ENCODE peak calls at places on chromosomes 11 and 22, in eight cellular contexts. One of them, this sample, is unnamed.
A peak's percentile ranks its signal among the peaks of the same experiment; 100 is the strongest.

GRCh38 chr11:123020968-123021367 is 39.3 kb upstream of the BSX start:
- DNase-seq in HCT116: peak; percentile 33
- DNase-seq in SK-N-MC: peak; percentile 8
- DNase-seq in K562: peak; percentile 45
- DNase-seq in GM23338: peak; percentile 88
- DNase-seq in HepG2: peak; percentile 43
- DNase-seq in GM12878: no peak
- DNase-seq in H1: no peak
- DNase-seq in this sample: peak; percentile 32

GRCh38 chr11:5992150-5992549 is 5.4 kb upstream of the OR52L1 start:
- DNase-seq in GM12878: no peak
- DNase-seq in SK-N-MC: no peak
- DNase-seq in GM23338: no peak
- DNase-seq in H1: no peak
- DNase-seq in K562: no peak
- DNase-seq in HCT116: no peak
- DNase-seq in HepG2: no peak
- DNase-seq in this sample: no peak

GRCh38 chr11:65204646-65205601 is 23.2 kb downstream of the CAPN1 start:
- DNase-seq in GM23338: peak; percentile 88
- DNase-seq in K562: peak; percentile 85
- DNase-seq in SK-N-MC: peak; percentile 3
- DNase-seq in HepG2: peak; percentile 37
- DNase-seq in H1: no peak
- DNase-seq in HCT116: no peak
- DNase-seq in GM12878: no peak
- DNase-seq in this sample: peak; percentile 40

GRCh38 chr11:17864478-17864941 is 129.9 kb downstream of the KCNC1 start:
- DNase-seq in GM23338: peak; percentile 77
- DNase-seq in SK-N-MC: no peak
- DNase-seq in K562: peak; percentile 23
- DNase-seq in H1: no peak
- DNase-seq in GM12878: no peak
- DNase-seq in HepG2: no peak
- DNase-seq in HCT116: no peak
- DNase-seq in this sample: peak; percentile 1

GRCh38 chr11:15972838-15973237 is 383.5 kb downstream of the SOX6 start:
- DNase-seq in K562: no peak
- DNase-seq in GM12878: no peak
- DNase-seq in H1: no peak
- DNase-seq in GM23338: peak; percentile 62
- DNase-seq in HepG2: no peak
- DNase-seq in HCT116: no peak
- DNase-seq in SK-N-MC: no peak
- DNase-seq in this sample: no peak

GRCh38 chr11:2701898-2702434 is 2.2 kb upstream of the KCNQ1OT1 start:
- DNase-seq in SK-N-MC: no peak
- DNase-seq in H1: no peak
- DNase-seq in K562: no peak
- DNase-seq in HepG2: no peak
- DNase-seq in GM12878: no peak
- DNase-seq in HCT116: no peak
- DNase-seq in GM23338: no peak
- DNase-seq in this sample: no peak

GRCh38 chr11:626475-627272 is at the start of gene SCT:
- DNase-seq in H1: no peak
- DNase-seq in GM12878: no peak
- DNase-seq in K562: no peak
- DNase-seq in SK-N-MC: no peak
- DNase-seq in HCT116: no peak
- DNase-seq in GM23338: no peak
- DNase-seq in HepG2: no peak
- DNase-seq in this sample: no peak

GRCh38 chr11:126646701-126647209 is 291.3 kb downstream of the ST3GAL4 start:
- DNase-seq in GM12878: no peak
- DNase-seq in GM23338: no peak
- DNase-seq in SK-N-MC: no peak
- DNase-seq in H1: no peak
- DNase-seq in K562: no peak
- DNase-seq in HCT116: no peak
- DNase-seq in HepG2: no peak
- DNase-seq in this sample: no peak

GRCh38 chr22:25051073-25051472 is 98.6 kb downstream of the KIAA1671 start:
- DNase-seq in K562: peak; percentile 27
- DNase-seq in H1: no peak
- DNase-seq in SK-N-MC: no peak
- DNase-seq in HepG2: no peak
- DNase-seq in GM23338: peak; percentile 65
- DNase-seq in HCT116: peak; percentile 23
- DNase-seq in GM12878: no peak
- DNase-seq in this sample: no peak

GRCh38 chr11:103384652-103385051 is 275.4 kb downstream of the DYNC2H1 start:
- DNase-seq in GM23338: no peak
- DNase-seq in HepG2: no peak
- DNase-seq in H1: no peak
- DNase-seq in GM12878: no peak
- DNase-seq in K562: no peak
- DNase-seq in HCT116: no peak
- DNase-seq in SK-N-MC: no peak
- DNase-seq in this sample: peak; percentile 23

GRCh38 chr22:36565152-36565507 is 36.2 kb upstream of the EIF3D start:
- DNase-seq in K562: no peak
- DNase-seq in GM23338: no peak
- DNase-seq in H1: no peak
- DNase-seq in SK-N-MC: no peak
- DNase-seq in HepG2: no peak
- DNase-seq in GM12878: no peak
- DNase-seq in HCT116: no peak
- DNase-seq in this sample: no peak

GRCh38 chr22:36563898-36564297 is 34.9 kb upstream of the EIF3D start:
- DNase-seq in SK-N-MC: no peak
- DNase-seq in HCT116: no peak
- DNase-seq in H1: no peak
- DNase-seq in HepG2: no peak
- DNase-seq in K562: no peak
- DNase-seq in GM12878: no peak
- DNase-seq in GM23338: no peak
- DNase-seq in this sample: no peak

GRCh38 chr22:36563444-36563843 is 34.5 kb upstream of the EIF3D start:
- DNase-seq in HCT116: no peak
- DNase-seq in GM12878: no peak
- DNase-seq in SK-N-MC: no peak
- DNase-seq in GM23338: no peak
- DNase-seq in K562: no peak
- DNase-seq in H1: no peak
- DNase-seq in HepG2: no peak
- DNase-seq in this sample: no peak

GRCh38 chr22:36565686-36566085 is 36.7 kb upstream of the EIF3D start:
- DNase-seq in HepG2: no peak
- DNase-seq in H1: no peak
- DNase-seq in HCT116: no peak
- DNase-seq in SK-N-MC: no peak
- DNase-seq in GM12878: no peak
- DNase-seq in GM23338: no peak
- DNase-seq in K562: no peak
- DNase-seq in this sample: no peak

GRCh38 chr22:36564422-36565151 is 35.6 kb upstream of the EIF3D start:
- DNase-seq in HepG2: no peak
- DNase-seq in SK-N-MC: no peak
- DNase-seq in GM23338: no peak
- DNase-seq in H1: no peak
- DNase-seq in K562: no peak
- DNase-seq in HCT116: no peak
- DNase-seq in GM12878: no peak
- DNase-seq in this sample: no peak
- TF ChIP-seq EZH2 in HepG2: no peak
- TF ChIP-seq EZH2 in SK-N-MC: no peak
- TF ChIP-seq EZH2 in GM23338: no peak
- TF ChIP-seq EZH2 in H1: no peak
- TF ChIP-seq EZH2 in K562: no peak
- TF ChIP-seq EZH2 in HCT116: no peak
- TF ChIP-seq EZH2 in GM12878: no peak
- TF ChIP-seq EZH2 in this sample: peak; percentile 38

DNA sequence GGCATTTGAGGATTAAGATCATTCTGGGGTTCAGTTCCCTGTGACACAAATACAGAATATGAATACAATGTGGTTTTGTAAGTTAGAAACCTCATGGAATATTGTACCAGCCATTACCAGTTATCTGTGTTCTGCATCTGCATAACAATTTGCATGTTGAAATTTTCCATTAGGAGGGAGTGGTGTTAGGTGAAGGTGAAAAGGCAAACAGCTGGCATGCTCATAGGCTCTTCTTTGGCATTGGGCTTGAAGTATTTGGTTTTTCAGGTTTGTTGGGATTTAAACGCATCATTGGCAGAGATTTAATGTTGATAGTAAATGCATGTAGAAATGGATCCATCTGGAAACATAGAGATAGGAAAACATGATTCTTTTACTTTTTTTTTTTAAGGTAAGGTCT is 18.6 kb downstream of the RTN3 start:
- DNase-seq in HCT116: no peak
- DNase-seq in K562: no peak
- DNase-seq in GM12878: no peak
- DNase-seq in GM23338: no peak
- DNase-seq in SK-N-MC: no peak
- DNase-seq in HepG2: no peak
- DNase-seq in H1: no peak
- DNase-seq in this sample: no peak
- TF ChIP-seq POLR2AphosphoS5 in HCT116: no peak
- TF ChIP-seq POLR2AphosphoS5 in K562: no peak
- TF ChIP-seq POLR2AphosphoS5 in GM12878: no peak
- TF ChIP-seq POLR2AphosphoS5 in GM23338: no peak
- TF ChIP-seq POLR2AphosphoS5 in SK-N-MC: no peak
- TF ChIP-seq POLR2AphosphoS5 in HepG2: no peak
- TF ChIP-seq POLR2AphosphoS5 in H1: no peak
- TF ChIP-seq POLR2AphosphoS5 in this sample: no peak

DNA sequence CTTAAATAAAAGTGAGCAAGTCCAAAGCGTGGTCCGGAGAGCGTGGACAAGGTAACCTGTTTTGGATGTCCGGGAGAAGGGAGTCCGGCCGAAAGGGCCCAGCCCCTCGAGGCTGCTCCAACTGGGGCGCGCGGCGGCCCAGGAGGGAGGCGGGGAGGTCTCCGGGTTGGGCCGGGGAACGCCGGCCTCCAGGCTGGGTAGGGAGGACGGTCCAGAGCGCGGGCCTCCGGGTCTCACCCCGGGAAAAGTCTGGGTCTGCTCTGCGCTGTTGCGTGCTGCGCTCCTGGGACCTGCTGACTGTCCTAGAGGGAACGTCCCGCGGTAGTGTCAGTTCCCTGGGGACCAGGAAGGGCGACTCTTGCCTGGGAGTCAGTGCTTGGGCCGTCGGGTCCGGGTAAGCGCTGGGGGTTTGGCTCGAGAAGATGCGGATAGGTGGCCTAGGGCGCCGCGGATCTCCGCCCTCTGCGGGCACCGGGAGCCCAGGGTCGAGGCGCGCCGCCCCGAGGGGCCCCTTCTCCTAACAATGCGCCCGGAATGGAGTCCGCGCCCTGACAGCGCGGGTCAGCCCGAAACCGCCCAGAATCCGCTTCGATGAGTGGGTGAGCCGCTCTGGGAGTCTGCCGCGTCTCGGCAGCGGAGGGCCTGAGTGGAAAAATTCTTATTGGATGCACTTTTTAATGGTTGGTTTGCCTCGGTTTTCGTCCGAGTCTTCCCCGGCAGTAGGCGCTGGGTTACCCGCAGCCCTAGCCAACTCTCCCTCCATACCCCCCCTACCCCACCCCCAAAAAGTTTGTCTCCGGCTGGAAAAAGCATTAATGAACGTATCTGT is 908 bp upstream of the FLI1 start:
- DNase-seq in HepG2: no peak
- DNase-seq in SK-N-MC: no peak
- DNase-seq in H1: no peak
- DNase-seq in GM23338: peak; percentile 63
- DNase-seq in HCT116: no peak
- DNase-seq in GM12878: no peak
- DNase-seq in K562: no peak
- DNase-seq in this sample: no peak
- TF ChIP-seq EZH2 in HepG2: no peak
- TF ChIP-seq EZH2 in SK-N-MC: peak; percentile 73
- TF ChIP-seq EZH2 in H1: peak; percentile 62
- TF ChIP-seq EZH2 in GM23338: peak; percentile 90
- TF ChIP-seq EZH2 in HCT116: no peak
- TF ChIP-seq EZH2 in GM12878: no peak
- TF ChIP-seq EZH2 in K562: no peak
- TF ChIP-seq EZH2 in this sample: no peak

GRCh38 chr22:32646476-32646875 is 155.0 kb upstream of the TIMP3 start:
- DNase-seq in GM12878: no peak
- DNase-seq in H1: no peak
- DNase-seq in HCT116: no peak
- DNase-seq in SK-N-MC: no peak
- DNase-seq in K562: no peak
- DNase-seq in GM23338: no peak
- DNase-seq in HepG2: no peak
- DNase-seq in this sample: no peak

GRCh38 chr22:32643246-32643645 is 158.3 kb upstream of the TIMP3 start:
- DNase-seq in HCT116: no peak
- DNase-seq in SK-N-MC: no peak
- DNase-seq in K562: no peak
- DNase-seq in HepG2: no peak
- DNase-seq in GM12878: no peak
- DNase-seq in GM23338: no peak
- DNase-seq in H1: no peak
- DNase-seq in this sample: no peak

GRCh38 chr22:32649515-32650200 is 151.8 kb upstream of the TIMP3 start:
- DNase-seq in GM12878: no peak
- DNase-seq in HepG2: no peak
- DNase-seq in GM23338: no peak
- DNase-seq in HCT116: no peak
- DNase-seq in SK-N-MC: no peak
- DNase-seq in K562: peak; percentile 70
- DNase-seq in H1: no peak
- DNase-seq in this sample: no peak

GRCh38 chr22:32648486-32648885 is 153.0 kb upstream of the TIMP3 start:
- DNase-seq in SK-N-MC: no peak
- DNase-seq in GM12878: no peak
- DNase-seq in K562: no peak
- DNase-seq in HCT116: no peak
- DNase-seq in H1: no peak
- DNase-seq in GM23338: no peak
- DNase-seq in HepG2: no peak
- DNase-seq in this sample: no peak

DNA sequence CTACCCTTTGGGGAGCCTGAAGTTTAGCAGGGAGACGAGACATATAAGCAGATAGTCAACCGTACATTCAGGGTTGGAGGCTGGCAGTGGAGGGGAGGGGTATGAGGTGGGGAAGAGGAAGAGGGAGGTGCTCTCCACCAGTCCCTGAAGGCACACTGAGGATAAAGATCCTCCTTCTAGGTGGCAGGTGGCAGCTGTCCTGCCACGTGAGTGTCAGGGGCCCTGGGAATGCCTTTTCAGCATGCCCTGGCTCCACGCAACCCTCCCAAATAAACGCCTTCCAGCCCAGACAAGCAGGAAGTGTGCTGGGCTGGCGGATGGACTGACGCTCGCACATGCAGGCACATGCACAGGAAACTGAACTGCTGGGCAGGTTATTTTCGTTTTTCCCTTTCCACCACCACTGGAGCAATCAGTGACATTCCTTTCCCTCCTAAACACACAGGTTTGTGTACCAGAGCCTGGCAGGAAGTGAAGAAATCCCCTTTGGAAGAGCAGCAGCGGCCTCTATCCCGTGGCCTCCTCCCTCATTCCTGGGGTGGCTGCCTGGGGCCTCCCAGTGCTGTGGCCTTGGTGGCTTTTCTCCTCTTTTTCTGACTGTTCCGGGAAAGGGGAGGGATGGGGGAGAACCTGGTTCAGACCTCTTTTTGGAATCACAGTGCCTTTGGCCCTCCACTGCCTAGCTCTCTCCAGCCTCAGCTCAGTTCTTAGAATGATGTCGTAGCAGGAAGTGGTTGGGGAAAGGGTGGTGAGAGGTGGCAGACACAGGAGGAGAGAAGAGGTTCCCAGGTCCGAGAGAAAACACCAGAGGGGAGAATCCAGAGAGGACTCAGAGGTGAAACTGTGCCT is 157.0 kb upstream of the TIMP3 start:
- DNase-seq in SK-N-MC: no peak
- DNase-seq in H1: no peak
- DNase-seq in HCT116: no peak
- DNase-seq in GM23338: peak; percentile 36
- DNase-seq in HepG2: peak; percentile 98
- DNase-seq in K562: no peak
- DNase-seq in GM12878: no peak
- DNase-seq in this sample: no peak
- TF ChIP-seq POLR2AphosphoS5 in SK-N-MC: no peak
- TF ChIP-seq POLR2AphosphoS5 in H1: no peak
- TF ChIP-seq POLR2AphosphoS5 in HCT116: no peak
- TF ChIP-seq POLR2AphosphoS5 in GM23338: no peak
- TF ChIP-seq POLR2AphosphoS5 in HepG2: no peak
- TF ChIP-seq POLR2AphosphoS5 in K562: no peak
- TF ChIP-seq POLR2AphosphoS5 in GM12878: no peak
- TF ChIP-seq POLR2AphosphoS5 in this sample: no peak

This sample was measured in endothelial cell of umbilical vein.